ENCODE peak calls at places on chromosome 16, in four cellular contexts. One of them, this sample, is unnamed.

GRCh38 chr16:19223235-19223847 is 55.3 kb downstream of the SYT17 start:
- DNase-seq in activated naive CD4-positive, alpha-beta T cell treated with anti-CD3 and anti-CD28 coated beads for 36 hours: peak
- DNase-seq in stimulated activated CD8-positive, alpha-beta memory T cell treated with anti-CD3 and anti-CD28 coated beads, Interleukin-4, amount 100 ng/mL, for 4 hours: no peak
- DNase-seq in HEK293T: peak
- DNase-seq in this sample: no peak

GRCh38 chr16:24984903-24985675 is 30.1 kb downstream of the ARHGAP17 start:
- DNase-seq in activated naive CD4-positive, alpha-beta T cell treated with anti-CD3 and anti-CD28 coated beads for 36 hours: no peak
- DNase-seq in HEK293T: no peak
- DNase-seq in stimulated activated CD8-positive, alpha-beta memory T cell treated with anti-CD3 and anti-CD28 coated beads, Interleukin-4, amount 100 ng/mL, for 4 hours: no peak
- DNase-seq in this sample: no peak

GRCh38 chr16:89409161-89409711 is 81.1 kb downstream of the ANKRD11 start:
- DNase-seq in stimulated activated CD8-positive, alpha-beta memory T cell treated with anti-CD3 and anti-CD28 coated beads, Interleukin-4, amount 100 ng/mL, for 4 hours: peak
- DNase-seq in HEK293T: no peak
- DNase-seq in activated naive CD4-positive, alpha-beta T cell treated with anti-CD3 and anti-CD28 coated beads for 36 hours: peak
- DNase-seq in this sample: peak

GRCh38 chr16:87607223-87607622 is 4.9 kb downstream of the JPH3 start:
- DNase-seq in activated naive CD4-positive, alpha-beta T cell treated with anti-CD3 and anti-CD28 coated beads for 36 hours: no peak
- DNase-seq in stimulated activated CD8-positive, alpha-beta memory T cell treated with anti-CD3 and anti-CD28 coated beads, Interleukin-4, amount 100 ng/mL, for 4 hours: no peak
- DNase-seq in HEK293T: no peak
- DNase-seq in this sample: no peak

GRCh38 chr16:24518498-24518897 is 20.9 kb upstream of the RBBP6 start:
- DNase-seq in HEK293T: no peak
- DNase-seq in activated naive CD4-positive, alpha-beta T cell treated with anti-CD3 and anti-CD28 coated beads for 36 hours: no peak
- DNase-seq in stimulated activated CD8-positive, alpha-beta memory T cell treated with anti-CD3 and anti-CD28 coated beads, Interleukin-4, amount 100 ng/mL, for 4 hours: no peak
- DNase-seq in this sample: no peak

GRCh38 chr16:30524575-30525571 is 1.5 kb downstream of the ZNF768 start:
- DNase-seq in activated naive CD4-positive, alpha-beta T cell treated with anti-CD3 and anti-CD28 coated beads for 36 hours: no peak
- DNase-seq in HEK293T: no peak
- DNase-seq in stimulated activated CD8-positive, alpha-beta memory T cell treated with anti-CD3 and anti-CD28 coated beads, Interleukin-4, amount 100 ng/mL, for 4 hours: no peak
- DNase-seq in this sample: no peak

GRCh38 chr16:76125871-76126270 is 151.3 kb upstream of the CNTNAP4 start:
- DNase-seq in HEK293T: no peak
- DNase-seq in activated naive CD4-positive, alpha-beta T cell treated with anti-CD3 and anti-CD28 coated beads for 36 hours: no peak
- DNase-seq in stimulated activated CD8-positive, alpha-beta memory T cell treated with anti-CD3 and anti-CD28 coated beads, Interleukin-4, amount 100 ng/mL, for 4 hours: no peak
- DNase-seq in this sample: no peak

GRCh38 chr16:51034481-51035109 is 116.5 kb downstream of the SALL1 start:
- DNase-seq in stimulated activated CD8-positive, alpha-beta memory T cell treated with anti-CD3 and anti-CD28 coated beads, Interleukin-4, amount 100 ng/mL, for 4 hours: no peak
- DNase-seq in HEK293T: no peak
- DNase-seq in activated naive CD4-positive, alpha-beta T cell treated with anti-CD3 and anti-CD28 coated beads for 36 hours: no peak
- DNase-seq in this sample: no peak

GRCh38 chr16:88130681-88131080 is 179.4 kb downstream of the BANP start:
- DNase-seq in activated naive CD4-positive, alpha-beta T cell treated with anti-CD3 and anti-CD28 coated beads for 36 hours: no peak
- DNase-seq in HEK293T: no peak
- DNase-seq in stimulated activated CD8-positive, alpha-beta memory T cell treated with anti-CD3 and anti-CD28 coated beads, Interleukin-4, amount 100 ng/mL, for 4 hours: no peak
- DNase-seq in this sample: no peak

GRCh38 chr16:66701061-66701460 is 4.5 kb upstream of the CMTM4 start:
- DNase-seq in stimulated activated CD8-positive, alpha-beta memory T cell treated with anti-CD3 and anti-CD28 coated beads, Interleukin-4, amount 100 ng/mL, for 4 hours: no peak
- DNase-seq in HEK293T: no peak
- DNase-seq in activated naive CD4-positive, alpha-beta T cell treated with anti-CD3 and anti-CD28 coated beads for 36 hours: no peak
- DNase-seq in this sample: no peak

GRCh38 chr16:22330326-22330725 is 33.1 kb downstream of the POLR3E start:
- DNase-seq in HEK293T: no peak
- DNase-seq in activated naive CD4-positive, alpha-beta T cell treated with anti-CD3 and anti-CD28 coated beads for 36 hours: no peak
- DNase-seq in stimulated activated CD8-positive, alpha-beta memory T cell treated with anti-CD3 and anti-CD28 coated beads, Interleukin-4, amount 100 ng/mL, for 4 hours: no peak
- DNase-seq in this sample: no peak

GRCh38 chr16:84379008-84379730 is 10.8 kb downstream of the ATP2C2 start:
- DNase-seq in activated naive CD4-positive, alpha-beta T cell treated with anti-CD3 and anti-CD28 coated beads for 36 hours: no peak
- DNase-seq in HEK293T: no peak
- DNase-seq in stimulated activated CD8-positive, alpha-beta memory T cell treated with anti-CD3 and anti-CD28 coated beads, Interleukin-4, amount 100 ng/mL, for 4 hours: no peak
- DNase-seq in this sample: no peak

GRCh38 chr16:19348578-19349315 is 63.2 kb downstream of the CLEC19A start:
- DNase-seq in activated naive CD4-positive, alpha-beta T cell treated with anti-CD3 and anti-CD28 coated beads for 36 hours: no peak
- DNase-seq in HEK293T: peak
- DNase-seq in stimulated activated CD8-positive, alpha-beta memory T cell treated with anti-CD3 and anti-CD28 coated beads, Interleukin-4, amount 100 ng/mL, for 4 hours: no peak
- DNase-seq in this sample: no peak

GRCh38 chr16:31525113-31525512 is 2.6 kb upstream of the AHSP start:
- DNase-seq in stimulated activated CD8-positive, alpha-beta memory T cell treated with anti-CD3 and anti-CD28 coated beads, Interleukin-4, amount 100 ng/mL, for 4 hours: no peak
- DNase-seq in HEK293T: no peak
- DNase-seq in activated naive CD4-positive, alpha-beta T cell treated with anti-CD3 and anti-CD28 coated beads for 36 hours: no peak
- DNase-seq in this sample: no peak

GRCh38 chr16:55368205-55368604 is 44.2 kb downstream of the IRX6 start:
- DNase-seq in activated naive CD4-positive, alpha-beta T cell treated with anti-CD3 and anti-CD28 coated beads for 36 hours: no peak
- DNase-seq in HEK293T: no peak
- DNase-seq in stimulated activated CD8-positive, alpha-beta memory T cell treated with anti-CD3 and anti-CD28 coated beads, Interleukin-4, amount 100 ng/mL, for 4 hours: no peak
- DNase-seq in this sample: no peak

GRCh38 chr16:88634141-88634993 is 4.0 kb upstream of the IL17C start:
- DNase-seq in activated naive CD4-positive, alpha-beta T cell treated with anti-CD3 and anti-CD28 coated beads for 36 hours: peak
- DNase-seq in HEK293T: no peak
- DNase-seq in stimulated activated CD8-positive, alpha-beta memory T cell treated with anti-CD3 and anti-CD28 coated beads, Interleukin-4, amount 100 ng/mL, for 4 hours: no peak
- DNase-seq in this sample: no peak

GRCh38 chr16:30760577-30761426 is 1.1 kb downstream of the CFAP119 start:
- DNase-seq in HEK293T: no peak
- DNase-seq in activated naive CD4-positive, alpha-beta T cell treated with anti-CD3 and anti-CD28 coated beads for 36 hours: no peak
- DNase-seq in stimulated activated CD8-positive, alpha-beta memory T cell treated with anti-CD3 and anti-CD28 coated beads, Interleukin-4, amount 100 ng/mL, for 4 hours: no peak
- DNase-seq in this sample: no peak

GRCh38 chr16:81066700-81067099 is 10.3 kb downstream of the C16orf46 start:
- DNase-seq in stimulated activated CD8-positive, alpha-beta memory T cell treated with anti-CD3 and anti-CD28 coated beads, Interleukin-4, amount 100 ng/mL, for 4 hours: no peak
- DNase-seq in HEK293T: no peak
- DNase-seq in activated naive CD4-positive, alpha-beta T cell treated with anti-CD3 and anti-CD28 coated beads for 36 hours: no peak
- DNase-seq in this sample: no peak

GRCh38 chr16:3174618-3175148 is 13.3 kb upstream of the OR1F1 start:
- DNase-seq in activated naive CD4-positive, alpha-beta T cell treated with anti-CD3 and anti-CD28 coated beads for 36 hours: no peak
- DNase-seq in stimulated activated CD8-positive, alpha-beta memory T cell treated with anti-CD3 and anti-CD28 coated beads, Interleukin-4, amount 100 ng/mL, for 4 hours: no peak
- DNase-seq in HEK293T: no peak
- DNase-seq in this sample: no peak

GRCh38 chr16:75197522-75198134 is 9.3 kb downstream of the CTRB2 start:
- DNase-seq in stimulated activated CD8-positive, alpha-beta memory T cell treated with anti-CD3 and anti-CD28 coated beads, Interleukin-4, amount 100 ng/mL, for 4 hours: no peak
- DNase-seq in HEK293T: no peak
- DNase-seq in activated naive CD4-positive, alpha-beta T cell treated with anti-CD3 and anti-CD28 coated beads for 36 hours: no peak
- DNase-seq in this sample: no peak

GRCh38 chr16:57284206-57284951 is at the start of gene PLLP:
- DNase-seq in activated naive CD4-positive, alpha-beta T cell treated with anti-CD3 and anti-CD28 coated beads for 36 hours: peak
- DNase-seq in stimulated activated CD8-positive, alpha-beta memory T cell treated with anti-CD3 and anti-CD28 coated beads, Interleukin-4, amount 100 ng/mL, for 4 hours: no peak
- DNase-seq in HEK293T: peak
- DNase-seq in this sample: no peak

GRCh38 chr16:88429387-88430184 is 23.5 kb upstream of the ZFPM1 start:
- DNase-seq in activated naive CD4-positive, alpha-beta T cell treated with anti-CD3 and anti-CD28 coated beads for 36 hours: no peak
- DNase-seq in HEK293T: no peak
- DNase-seq in stimulated activated CD8-positive, alpha-beta memory T cell treated with anti-CD3 and anti-CD28 coated beads, Interleukin-4, amount 100 ng/mL, for 4 hours: no peak
- DNase-seq in this sample: no peak

GRCh38 chr16:12542818-12543699 is 260.6 kb downstream of the CPPED1 start:
- DNase-seq in stimulated activated CD8-positive, alpha-beta memory T cell treated with anti-CD3 and anti-CD28 coated beads, Interleukin-4, amount 100 ng/mL, for 4 hours: no peak
- DNase-seq in HEK293T: no peak
- DNase-seq in activated naive CD4-positive, alpha-beta T cell treated with anti-CD3 and anti-CD28 coated beads for 36 hours: no peak
- DNase-seq in this sample: no peak

GRCh38 chr16:81786321-81786720 is 7.2 kb downstream of the PLCG2 start:
- DNase-seq in HEK293T: no peak
- DNase-seq in stimulated activated CD8-positive, alpha-beta memory T cell treated with anti-CD3 and anti-CD28 coated beads, Interleukin-4, amount 100 ng/mL, for 4 hours: no peak
- DNase-seq in activated naive CD4-positive, alpha-beta T cell treated with anti-CD3 and anti-CD28 coated beads for 36 hours: no peak
- DNase-seq in this sample: no peak

GRCh38 chr16:50908468-50908867 is 166.6 kb downstream of the CYLD start:
- DNase-seq in stimulated activated CD8-positive, alpha-beta memory T cell treated with anti-CD3 and anti-CD28 coated beads, Interleukin-4, amount 100 ng/mL, for 4 hours: no peak
- DNase-seq in HEK293T: no peak
- DNase-seq in activated naive CD4-positive, alpha-beta T cell treated with anti-CD3 and anti-CD28 coated beads for 36 hours: no peak
- DNase-seq in this sample: no peak

GRCh38 chr16:87131996-87132345 is 185.2 kb downstream of the C16orf95 start:
- DNase-seq in activated naive CD4-positive, alpha-beta T cell treated with anti-CD3 and anti-CD28 coated beads for 36 hours: no peak
- DNase-seq in HEK293T: no peak
- DNase-seq in stimulated activated CD8-positive, alpha-beta memory T cell treated with anti-CD3 and anti-CD28 coated beads, Interleukin-4, amount 100 ng/mL, for 4 hours: no peak
- DNase-seq in this sample: no peak

GRCh38 chr16:9152649-9153501 is 61.4 kb downstream of the HAPSTR1 start:
- DNase-seq in HEK293T: no peak
- DNase-seq in activated naive CD4-positive, alpha-beta T cell treated with anti-CD3 and anti-CD28 coated beads for 36 hours: no peak
- DNase-seq in stimulated activated CD8-positive, alpha-beta memory T cell treated with anti-CD3 and anti-CD28 coated beads, Interleukin-4, amount 100 ng/mL, for 4 hours: no peak
- DNase-seq in this sample: no peak

GRCh38 chr16:58086381-58087208 is 42.6 kb downstream of the CFAP20 start:
- DNase-seq in activated naive CD4-positive, alpha-beta T cell treated with anti-CD3 and anti-CD28 coated beads for 36 hours: no peak
- DNase-seq in stimulated activated CD8-positive, alpha-beta memory T cell treated with anti-CD3 and anti-CD28 coated beads, Interleukin-4, amount 100 ng/mL, for 4 hours: no peak
- DNase-seq in HEK293T: no peak
- DNase-seq in this sample: no peak

GRCh38 chr16:84617068-84617630 is 729 bp downstream of the COTL1 start:
- DNase-seq in stimulated activated CD8-positive, alpha-beta memory T cell treated with anti-CD3 and anti-CD28 coated beads, Interleukin-4, amount 100 ng/mL, for 4 hours: no peak
- DNase-seq in HEK293T: peak
- DNase-seq in activated naive CD4-positive, alpha-beta T cell treated with anti-CD3 and anti-CD28 coated beads for 36 hours: peak
- DNase-seq in this sample: no peak

GRCh38 chr16:1220098-1220728 is 4.9 kb downstream of the TPSG1 start:
- DNase-seq in HEK293T: no peak
- DNase-seq in stimulated activated CD8-positive, alpha-beta memory T cell treated with anti-CD3 and anti-CD28 coated beads, Interleukin-4, amount 100 ng/mL, for 4 hours: no peak
- DNase-seq in activated naive CD4-positive, alpha-beta T cell treated with anti-CD3 and anti-CD28 coated beads for 36 hours: no peak
- DNase-seq in this sample: no peak